ENCODE peak calls at places on chromosomes 6 and 20, in six cellular contexts. U is iris pigment epithelial cell, Z is AG04450, T is tibial nerve, S is glutamatergic neuron, D is left cardiac atrium. H is an unnamed sample.

GRCh38 chr6:27791182-27791939 is 120.8 kb downstream of the OR2B2 start:
- DNase-seq in T (peak), D (peak), U (peak), Z (no peak), S (peak), H (peak)

GRCh38 chr20:47993035-47993755 is 207.9 kb upstream of the SULF2 start:
- DNase-seq in D (no peak), S (no peak), Z (no peak), U (no peak), T (no peak), H (no peak)

GRCh38 chr20:12687476-12687875 is 321.3 kb upstream of the SPTLC3 start:
- DNase-seq in Z (no peak), S (no peak), T (no peak), D (no peak), U (no peak), H (no peak)

GRCh38 chr6:82906951-82907350 is 158.7 kb downstream of the UBE3D start:
- DNase-seq in S (no peak), D (no peak), T (no peak), U (peak), Z (peak), H (no peak)

GRCh38 chr6:13943943-13944342 is 19.2 kb downstream of the RNF182 start:
- DNase-seq in U (no peak), D (no peak), T (no peak), Z (no peak), S (no peak), H (no peak)

GRCh38 chr6:98039876-98040605 is 757.0 kb upstream of the MMS22L start:
- DNase-seq in U (peak), D (no peak), T (no peak), S (no peak), Z (no peak), H (no peak)

GRCh38 chr6:19410477-19410876 is 426.7 kb upstream of the ID4 start:
- DNase-seq in Z (peak), T (no peak), S (no peak), D (no peak), U (peak), H (no peak)

GRCh38 chr20:49283176-49283702 is 5.4 kb upstream of the ZNFX1 start:
- DNase-seq in Z (no peak), S (no peak), U (no peak), T (no peak), D (no peak), H (no peak)

GRCh38 chr20:35503841-35504460 is 25.5 kb downstream of the C20orf173 start:
- DNase-seq in Z (no peak), T (no peak), D (no peak), S (no peak), U (no peak), H (peak)

GRCh38 chr6:73558624-73559398 is 38.0 kb upstream of the EEF1A1 start:
- DNase-seq in Z (no peak), U (no peak), T (no peak), D (no peak), S (no peak), H (no peak)

GRCh38 chr6:117414770-117415169 is 11.0 kb downstream of the ROS1 start:
- DNase-seq in U (peak), T (no peak), S (no peak), Z (no peak), D (no peak), H (no peak)

GRCh38 chr6:12275084-12275483 is 15.1 kb upstream of the EDN1 start:
- DNase-seq in D (no peak), U (peak), Z (no peak), S (no peak), T (no peak), H (no peak)

GRCh38 chr6:35427851-35428321 is 24.3 kb upstream of the FANCE start:
- DNase-seq in S (no peak), Z (peak), D (no peak), U (peak), T (no peak), H (no peak)

GRCh38 chr6:148835920-148836441 is 89.2 kb downstream of the UST start:
- DNase-seq in U (peak), D (no peak), Z (peak), T (no peak), S (no peak), H (no peak)

GRCh38 chr20:49510562-49511117 is 28.2 kb upstream of the KCNB1 start:
- DNase-seq in T (peak), S (no peak), U (peak), D (peak), Z (peak), H (peak)

GRCh38 chr20:33132858-33133615 is 34.9 kb upstream of the BPIFA2 start:
- DNase-seq in U (no peak), D (no peak), Z (no peak), S (peak), T (no peak), H (no peak)

GRCh38 chr20:10492065-10492464 is 57.0 kb downstream of the SLX4IP start:
- DNase-seq in S (no peak), D (no peak), T (no peak), U (peak), Z (no peak), H (no peak)

GRCh38 chr6:164113637-164114036 is 699.1 kb downstream of the QKI start:
- DNase-seq in Z (no peak), T (no peak), U (no peak), D (no peak), S (no peak), H (no peak)

GRCh38 chr6:82275686-82276085 is 28.1 kb upstream of the IBTK start:
- DNase-seq in U (no peak), S (no peak), Z (no peak), D (no peak), T (no peak), H (no peak)

GRCh38 chr6:41755895-41756294 is 8.7 kb upstream of the PGC start:
- DNase-seq in D (no peak), Z (no peak), T (no peak), U (no peak), S (no peak), H (no peak)

GRCh38 chr6:138593100-138593877 is 94.0 kb upstream of the NHSL1 start:
- DNase-seq in U (peak), D (peak), S (no peak), T (no peak), Z (peak), H (peak)

GRCh38 chr6:20978176-20978614 is 443.9 kb downstream of the CDKAL1 start:
- DNase-seq in U (peak), Z (peak), D (no peak), T (no peak), S (no peak), H (no peak)

H was measured in sigmoid colon.